ENCODE peak calls at places on chromosomes 2 and 18, in five cellular contexts. T, Y, N, L and H are unnamed samples. For H3K27me3, the result is how much of the 10 kb centered on the place peaks cover.

GRCh38 chr2:36405183-36405582 is 49.6 kb downstream of the CRIM1 start:
- DNase-seq in T (no peak), Y (no peak), N (no peak), L (no peak), H (no peak)

GRCh38 chr18:74745658-74746403 is 148.2 kb downstream of the ZNF407 start:
- DNase-seq in T (no peak), Y (no peak), N (no peak), L (peak), H (peak)

GRCh38 chr2:215396595-215397313 is 39.1 kb downstream of the FN1 start:
- DNase-seq in T (no peak), Y (no peak), N (no peak), L (peak), H (peak)

GRCh38 chr2:60553992-60554648 is 666 bp upstream of the BCL11A start:
- DNase-seq in T (peak), Y (peak), N (peak), L (no peak), H (no peak)

GRCh38 chr18:31294199-31294747 is 23.7 kb upstream of the DSG1 start:
- DNase-seq in T (no peak), Y (no peak), N (no peak), L (no peak), H (no peak)

GRCh38 chr2:141513853-141514252 is 617.0 kb downstream of the LRP1B start:
- DNase-seq in T (no peak), Y (no peak), N (no peak), L (no peak), H (no peak)

GRCh38 chr18:34773961-34774754 is 64.1 kb downstream of the DTNA start:
- DNase-seq in T (no peak), Y (peak), N (peak), L (peak), H (no peak)

GRCh38 chr2:218305383-218305782 is 13.1 kb upstream of the TMBIM1 start:
- DNase-seq in T (no peak), Y (no peak), N (no peak), L (no peak), H (no peak)

GRCh38 chr18:73924836-73925235 is 222.8 kb downstream of the FBXO15 start:
- DNase-seq in T (no peak), Y (no peak), N (no peak), L (peak), H (no peak)

GRCh38 chr2:121201796-121202195 is 83.2 kb downstream of the TFCP2L1 start:
- DNase-seq in T (no peak), Y (no peak), N (no peak), L (no peak), H (no peak)

GRCh38 chr2:217262916-217263315 is 403.1 kb upstream of the TNP1 start:
- DNase-seq in T (no peak), Y (no peak), N (no peak), L (no peak), H (no peak)
- H3K27me3 ChIP-seq in T (under half), Y (under half), N (under half), L (under half), H (under half)

DNA sequence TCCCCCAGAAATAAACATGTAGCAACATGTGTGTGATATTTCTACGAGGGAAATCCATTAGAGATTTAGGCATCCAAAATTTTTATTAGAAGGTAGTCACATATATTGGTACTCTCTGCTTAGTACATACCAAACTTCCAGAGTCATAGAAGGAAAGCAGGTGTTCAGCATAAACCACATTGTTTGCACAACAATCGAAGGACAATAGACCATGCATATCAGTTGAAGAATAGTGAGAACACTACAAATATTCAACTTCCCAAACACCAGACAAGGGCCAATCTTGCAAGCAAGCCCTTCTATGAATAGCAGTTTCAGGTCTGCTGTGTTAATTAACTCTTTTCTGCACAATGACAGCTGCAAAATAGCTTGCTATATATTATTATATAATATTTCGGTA is 702.2 kb downstream of the ERBB4 start:
- DNase-seq in T (no peak), Y (no peak), N (no peak), L (no peak), H (no peak)
- TF ChIP-seq CTCF in T (no peak), Y (no peak), N (no peak), L (no peak), H (no peak)

GRCh38 chr2:85254540-85255261 is 73.1 kb downstream of the TGOLN2 start:
- DNase-seq in T (no peak), Y (no peak), N (no peak), L (no peak), H (no peak)

GRCh38 chr2:85257359-85258193 is 70.2 kb downstream of the TGOLN2 start:
- DNase-seq in T (no peak), Y (no peak), N (no peak), L (peak), H (no peak)

GRCh38 chr2:85253890-85254289 is 73.9 kb downstream of the TGOLN2 start:
- DNase-seq in T (no peak), Y (no peak), N (no peak), L (no peak), H (no peak)

GRCh38 chr2:85255456-85255812 is 72.4 kb downstream of the TGOLN2 start:
- DNase-seq in T (no peak), Y (no peak), N (no peak), L (no peak), H (no peak)

GRCh38 chr2:85255813-85256581 is 71.8 kb downstream of the TGOLN2 start:
- DNase-seq in T (no peak), Y (peak), N (peak), L (peak), H (no peak)
- H3K4me3 ChIP-seq in T (no peak), Y (no peak), N (peak), L (peak), H (no peak)

DNA sequence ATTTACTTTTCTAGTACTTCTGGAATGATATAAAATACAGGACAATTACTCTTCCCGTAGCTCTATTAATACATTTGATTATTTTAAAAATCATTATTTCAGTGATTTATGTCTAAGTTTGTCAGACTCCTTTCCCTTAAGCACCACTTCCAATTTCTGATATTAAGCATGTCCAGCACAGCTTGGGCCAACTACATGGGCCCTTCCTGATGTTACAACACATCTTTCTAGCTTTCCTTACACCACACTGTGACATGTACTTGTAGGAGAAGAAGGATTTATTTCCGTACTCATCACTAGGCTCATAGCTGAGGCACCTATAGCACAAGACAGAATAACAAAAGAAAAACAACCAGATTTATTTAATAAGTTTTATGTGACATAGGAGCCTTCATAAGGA is 134.8 kb upstream of the HNRNPA3 start:
- DNase-seq in T (no peak), Y (no peak), N (no peak), L (no peak), H (no peak)
- H3K27me3 ChIP-seq in T (under half), Y (under half), N (under half), L (under half), H (under half)

GRCh38 chr2:68951899-68952298 is 794 bp downstream of the GKN2 start:
- DNase-seq in T (no peak), Y (no peak), N (no peak), L (no peak), H (no peak)
- TF ChIP-seq CTCF in T (no peak), Y (no peak), N (no peak), L (no peak), H (no peak)